ENCODE peak calls at places on chromosomes 16 and 17, in four cellular contexts. Z is H1, B is GM12878, N is K562. H is an unnamed sample.

GRCh38 chr17:77492446-77493237 is 351.9 kb downstream of the SEC14L1 start:
- DNase-seq in Z (no peak), N (no peak), B (no peak), H (no peak)

GRCh38 chr17:71799657-71800056 is 321.2 kb upstream of the SOX9 start:
- DNase-seq in Z (no peak), B (no peak), N (no peak), H (no peak)

GRCh38 chr17:1153795-1154546 is 25.8 kb downstream of the ABR start:
- DNase-seq in Z (no peak), B (no peak), N (peak), H (peak)

GRCh38 chr16:30997000-30997886 is 12.2 kb downstream of the HSD3B7 start:
- DNase-seq in B (peak), N (peak), Z (peak), H (peak)

GRCh38 chr16:88967800-88968588 is 9.0 kb downstream of the CBFA2T3 start:
- DNase-seq in N (no peak), B (peak), Z (no peak), H (no peak)

GRCh38 chr17:7897773-7898172 is 9.2 kb downstream of the CHD3 start:
- DNase-seq in Z (no peak), B (no peak), N (peak), H (peak)

GRCh38 chr16:11871193-11871592 is 19.9 kb upstream of the RSL1D1 start:
- DNase-seq in B (no peak), Z (peak), N (no peak), H (no peak)

GRCh38 chr17:76949913-76950695 is 81.9 kb downstream of the MGAT5B start:
- DNase-seq in Z (no peak), B (no peak), N (no peak), H (no peak)

GRCh38 chr16:31250782-31251384 is 8.9 kb upstream of the ITGAM start:
- DNase-seq in B (no peak), N (peak), Z (no peak), H (no peak)

GRCh38 chr17:76706817-76707216 is 3.9 kb downstream of the MXRA7 start:
- DNase-seq in Z (no peak), N (no peak), B (no peak), H (no peak)

GRCh38 chr16:30697264-30698138 is 1.5 kb upstream of the SRCAP start:
- DNase-seq in Z (peak), B (no peak), N (peak), H (peak)

GRCh38 chr17:6682339-6682738 is 30.8 kb downstream of the C17orf100 start:
- DNase-seq in B (no peak), Z (no peak), N (no peak), H (no peak)

GRCh38 chr16:57618306-57619132 is 9.9 kb upstream of the ADGRG1 start:
- DNase-seq in N (no peak), B (no peak), Z (no peak), H (no peak)

GRCh38 chr17:83057397-83057761 is 22.0 kb upstream of the METRNL start:
- DNase-seq in B (no peak), N (no peak), Z (no peak), H (peak)

GRCh38 chr17:71023631-71024030 is 854.3 kb downstream of the KCNJ2 start:
- DNase-seq in B (no peak), N (no peak), Z (no peak), H (peak)

GRCh38 chr17:30920683-30921543 is 832 bp upstream of the ADAP2 start:
- DNase-seq in N (no peak), B (no peak), Z (no peak), H (no peak)

GRCh38 chr16:15650019-15650697 is at the start of gene NDE1:
- DNase-seq in N (peak), B (no peak), Z (peak), H (peak)

GRCh38 chr17:12512712-12513355 is 152.9 kb upstream of the MYOCD start:
- DNase-seq in B (no peak), Z (no peak), N (no peak), H (no peak)

GRCh38 chr17:74126959-74127358 is 76.5 kb upstream of the RPL38 start:
- DNase-seq in N (no peak), Z (no peak), B (no peak), H (no peak)

GRCh38 chr16:31698901-31699300 is 171.2 kb downstream of the AHSP start:
- DNase-seq in N (no peak), Z (no peak), B (no peak), H (no peak)

GRCh38 chr16:89827383-89828198 is 684 bp upstream of the SPIRE2 start:
- DNase-seq in Z (no peak), N (no peak), B (no peak), H (peak)

GRCh38 chr16:16928532-16929101 is 542.1 kb downstream of the XYLT1 start:
- DNase-seq in Z (no peak), B (no peak), N (no peak), H (no peak)

GRCh38 chr16:6160871-6161270 is 1063.3 kb upstream of the EEF2KMT start:
- DNase-seq in B (no peak), Z (no peak), N (no peak), H (no peak)

GRCh38 chr16:84131118-84131517 is 13.9 kb downstream of the HSDL1 start:
- DNase-seq in B (no peak), Z (no peak), N (no peak), H (no peak)

GRCh38 chr16:89749637-89750036 is 28.3 kb downstream of the ZNF276 start:
- DNase-seq in Z (no peak), B (no peak), N (no peak), H (no peak)

GRCh38 chr16:29962344-29962994 is 590 bp downstream of the TMEM219 start:
- DNase-seq in N (peak), B (no peak), Z (no peak), H (no peak)

GRCh38 chr16:84823484-84823883 is 3.7 kb downstream of the CRISPLD2 start:
- DNase-seq in Z (no peak), N (no peak), B (no peak), H (no peak)

GRCh38 chr17:75321506-75321905 is 32.3 kb upstream of the SLC25A19 start:
- DNase-seq in B (no peak), Z (no peak), N (no peak), H (no peak)

GRCh38 chr16:57616241-57616640 is 12.2 kb upstream of the ADGRG1 start:
- DNase-seq in N (no peak), B (no peak), Z (no peak), H (peak)

GRCh38 chr16:79402920-79403319 is 197.6 kb downstream of the MAF start:
- DNase-seq in Z (no peak), N (no peak), B (no peak), H (no peak)

GRCh38 chr17:29240477-29240876 is 6.2 kb upstream of the CRYBA1 start:
- DNase-seq in Z (no peak), N (no peak), B (no peak), H (no peak)

GRCh38 chr17:69869667-69870066 is 205.4 kb upstream of the KCNJ16 start:
- DNase-seq in Z (no peak), B (no peak), N (no peak), H (no peak)

GRCh38 chr17:17535957-17536356 is 39.8 kb upstream of the RASD1 start:
- DNase-seq in B (no peak), N (no peak), Z (no peak), H (peak)
- TF ChIP-seq NRF1 in B (no peak), N (no peak), Z (no peak), H (no peak)

GRCh38 chr16:81337097-81337496 is 22.3 kb downstream of the GAN start:
- DNase-seq in N (no peak), B (no peak), Z (no peak), H (no peak)
- TF ChIP-seq NRF1 in N (no peak), B (no peak), Z (no peak), H (no peak)

DNA sequence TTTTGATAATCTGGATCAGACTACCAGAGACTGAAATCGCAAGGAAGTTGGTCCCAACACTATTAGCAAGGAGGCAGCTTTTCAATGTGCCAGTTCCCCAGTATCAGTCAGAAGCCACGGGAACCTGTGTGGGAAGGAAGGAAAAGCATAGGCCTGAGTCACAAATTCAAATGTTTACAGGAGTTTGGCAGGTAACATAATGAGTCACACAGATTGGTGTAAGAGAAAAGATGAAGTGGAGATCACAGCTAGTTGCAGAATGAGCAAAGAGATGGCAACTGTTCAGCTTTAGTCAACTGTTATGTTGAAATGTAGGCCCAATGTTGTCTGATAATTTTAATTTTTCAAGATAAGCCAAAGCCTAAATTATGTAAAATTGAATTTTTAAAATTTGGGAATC is 28.1 kb upstream of the ITGA2B start:
- DNase-seq in Z (no peak), N (no peak), B (peak), H (no peak)
- TF ChIP-seq NRF1 in Z (no peak), N (no peak), B (no peak), H (no peak)

GRCh38 chr17:49193513-49194296 is 16.7 kb downstream of the GNGT2 start:
- DNase-seq in N (peak), Z (no peak), B (peak), H (peak)
- TF ChIP-seq NRF1 in N (no peak), Z (no peak), B (no peak), H (no peak)

GRCh38 chr16:66427451-66427860 is 361 bp downstream of the BEAN1 start:
- DNase-seq in B (no peak), Z (no peak), N (no peak), H (no peak)
- TF ChIP-seq NRF1 in B (no peak), Z (no peak), N (no peak), H (no peak)

GRCh38 chr17:63442549-63443035 is 3.5 kb downstream of the CYB561 start:
- DNase-seq in B (no peak), N (peak), Z (no peak), H (peak)
- TF ChIP-seq NRF1 in B (no peak), N (no peak), Z (no peak), H (no peak)

GRCh38 chr17:14784997-14785696 is 480.0 kb downstream of the PMP22 start:
- DNase-seq in Z (no peak), N (no peak), B (no peak), H (no peak)
- TF ChIP-seq NRF1 in Z (no peak), N (no peak), B (no peak), H (no peak)

GRCh38 chr16:68939921-68940320 is 96.6 kb downstream of the TANGO6 start:
- DNase-seq in Z (no peak), N (no peak), B (no peak), H (no peak)

GRCh38 chr16:68934402-68934801 is 91.1 kb downstream of the TANGO6 start:
- DNase-seq in Z (no peak), N (no peak), B (no peak), H (no peak)

GRCh38 chr16:68935008-68935407 is 91.7 kb downstream of the TANGO6 start:
- DNase-seq in Z (no peak), B (no peak), N (no peak), H (no peak)

GRCh38 chr16:68936729-68937631 is 93.6 kb downstream of the TANGO6 start:
- DNase-seq in B (no peak), N (no peak), Z (no peak), H (no peak)
- TF ChIP-seq NRF1 in B (no peak), N (no peak), Z (no peak), H (no peak)

H was measured in SK-N-SH.